ENCODE peak calls at places on chromosome 3, in six cellular contexts. U, W, Y, P, S and L are unnamed samples.

GRCh38 chr3:130826516-130826915 is 67.4 kb upstream of the ATP2C1 start:
- DNase-seq in U (no peak), W (no peak), Y (no peak), P (no peak), S (no peak), L (no peak)

GRCh38 chr3:194941956-194942483 is 256.3 kb downstream of the FAM43A start:
- DNase-seq in U (no peak), W (no peak), Y (no peak), P (no peak), S (no peak), L (no peak)

GRCh38 chr3:129989391-129989790 is 14.9 kb downstream of the TRH start:
- DNase-seq in U (no peak), W (no peak), Y (no peak), P (no peak), S (no peak), L (no peak)

GRCh38 chr3:98711426-98711825 is 51.7 kb upstream of the ST3GAL6 start:
- DNase-seq in U (no peak), W (no peak), Y (no peak), P (no peak), S (no peak), L (no peak)

GRCh38 chr3:173737167-173737808 is 339.7 kb downstream of the NLGN1 start:
- DNase-seq in U (no peak), W (no peak), Y (no peak), P (no peak), S (no peak), L (no peak)

GRCh38 chr3:10780243-10780642 is 35.8 kb upstream of the SLC6A11 start:
- DNase-seq in U (no peak), W (no peak), Y (no peak), P (no peak), S (no peak), L (no peak)

GRCh38 chr3:101809178-101810022 is 30.4 kb downstream of the NXPE3 start:
- DNase-seq in U (peak), W (no peak), Y (no peak), P (peak), S (peak), L (peak)

GRCh38 chr3:116264546-116265174 is 180.6 kb downstream of the LSAMP start:
- DNase-seq in U (no peak), W (no peak), Y (no peak), P (no peak), S (no peak), L (no peak)

GRCh38 chr3:183487896-183488295 is 59.5 kb upstream of the MCF2L2 start:
- DNase-seq in U (no peak), W (no peak), Y (no peak), P (no peak), S (no peak), L (no peak)

GRCh38 chr3:67540198-67540894 is 114.1 kb downstream of the SUCLG2 start:
- DNase-seq in U (no peak), W (no peak), Y (no peak), P (no peak), S (no peak), L (no peak)

GRCh38 chr3:129942296-129942695 is 32.2 kb upstream of the TRH start:
- DNase-seq in U (peak), W (peak), Y (peak), P (peak), S (peak), L (peak)

GRCh38 chr3:177447938-177448337 is 250.7 kb upstream of the TBL1XR1 start:
- DNase-seq in U (no peak), W (no peak), Y (peak), P (no peak), S (no peak), L (no peak)

GRCh38 chr3:69386535-69387385 is 872 bp upstream of the FRMD4B start:
- DNase-seq in U (no peak), W (no peak), Y (no peak), P (no peak), S (no peak), L (no peak)

GRCh38 chr3:182349951-182350350 is 443.4 kb upstream of the ATP11B start:
- DNase-seq in U (peak), W (no peak), Y (no peak), P (no peak), S (no peak), L (no peak)

GRCh38 chr3:101643861-101644613 is 32.9 kb downstream of the ZBTB11 start:
- DNase-seq in U (no peak), W (no peak), Y (no peak), P (peak), S (no peak), L (peak)

GRCh38 chr3:183381673-183382072 is 46.7 kb downstream of the MCF2L2 start:
- DNase-seq in U (peak), W (no peak), Y (no peak), P (no peak), S (no peak), L (no peak)

GRCh38 chr3:175980731-175981130 is 1121.6 kb downstream of the NAALADL2 start:
- DNase-seq in U (no peak), W (no peak), Y (no peak), P (no peak), S (peak), L (no peak)

GRCh38 chr3:107987036-107987557 is 103.7 kb downstream of the CD47 start:
- DNase-seq in U (no peak), W (peak), Y (no peak), P (peak), S (peak), L (no peak)

GRCh38 chr3:190617185-190617584 is 103.3 kb downstream of the IL1RAP start:
- DNase-seq in U (peak), W (no peak), Y (no peak), P (no peak), S (no peak), L (peak)

GRCh38 chr3:135559802-135560201 is 405.7 kb upstream of the PPP2R3A start:
- DNase-seq in U (no peak), W (no peak), Y (no peak), P (no peak), S (no peak), L (no peak)

GRCh38 chr3:57091471-57091870 is 31.0 kb downstream of the SPATA12 start:
- DNase-seq in U (no peak), W (no peak), Y (no peak), P (peak), S (peak), L (no peak)

GRCh38 chr3:44476181-44476599 is 1.3 kb downstream of the ZNF445 start:
- DNase-seq in U (peak), W (no peak), Y (no peak), P (peak), S (no peak), L (peak)

GRCh38 chr3:13963137-13963886 is 83.4 kb upstream of the WNT7A start:
- DNase-seq in U (no peak), W (no peak), Y (no peak), P (no peak), S (no peak), L (no peak)

GRCh38 chr3:138440596-138440995 is 6.2 kb downstream of the ESYT3 start:
- DNase-seq in U (no peak), W (no peak), Y (no peak), P (peak), S (peak), L (no peak)

GRCh38 chr3:132180337-132180791 is 136.8 kb upstream of the ACP3 start:
- DNase-seq in U (peak), W (no peak), Y (no peak), P (peak), S (peak), L (peak)

GRCh38 chr3:148540266-148540665 is 157.4 kb upstream of the AGTR1 start:
- DNase-seq in U (no peak), W (no peak), Y (no peak), P (no peak), S (no peak), L (no peak)

GRCh38 chr3:74370342-74370741 is 244.1 kb downstream of the CNTN3 start:
- DNase-seq in U (no peak), W (no peak), Y (no peak), P (no peak), S (no peak), L (no peak)

GRCh38 chr3:147299656-147300055 is 106.7 kb downstream of the ZIC4 start:
- DNase-seq in U (no peak), W (no peak), Y (no peak), P (no peak), S (no peak), L (no peak)

GRCh38 chr3:54642147-54642546 is 285.7 kb downstream of the LRTM1 start:
- DNase-seq in U (no peak), W (no peak), Y (no peak), P (no peak), S (no peak), L (no peak)

DNA sequence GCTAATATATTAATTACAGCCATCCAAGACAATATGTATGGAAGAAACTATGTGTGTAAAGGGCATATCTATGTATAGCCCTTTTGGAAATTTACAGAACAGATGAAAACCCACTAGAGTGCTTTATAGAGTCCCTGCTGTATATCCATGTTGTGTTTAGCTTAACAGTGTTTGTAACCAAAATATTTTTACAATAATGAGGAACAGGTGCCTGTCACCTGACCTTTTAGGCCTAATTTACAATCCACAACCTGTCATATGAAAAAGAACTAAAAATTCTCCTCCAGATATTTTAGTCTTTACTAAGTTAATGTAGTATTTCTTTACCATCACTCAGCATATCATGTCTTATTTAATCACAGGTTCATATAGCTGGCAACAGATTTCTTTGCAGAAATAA is 16.4 kb upstream of the SATB1 start:
- DNase-seq in U (no peak), W (no peak), Y (no peak), P (no peak), S (no peak), L (no peak)
- H3K4me3 ChIP-seq in U (no peak), W (no peak), Y (no peak), P (no peak), S (no peak), L (peak)

GRCh38 chr3:160403796-160404510 is 4.5 kb downstream of the SMC4 start:
- DNase-seq in U (no peak), W (no peak), Y (no peak), P (peak), S (no peak), L (no peak)
- H3K4me3 ChIP-seq in U (peak), W (peak), Y (peak), P (no peak), S (peak), L (no peak)

DNA sequence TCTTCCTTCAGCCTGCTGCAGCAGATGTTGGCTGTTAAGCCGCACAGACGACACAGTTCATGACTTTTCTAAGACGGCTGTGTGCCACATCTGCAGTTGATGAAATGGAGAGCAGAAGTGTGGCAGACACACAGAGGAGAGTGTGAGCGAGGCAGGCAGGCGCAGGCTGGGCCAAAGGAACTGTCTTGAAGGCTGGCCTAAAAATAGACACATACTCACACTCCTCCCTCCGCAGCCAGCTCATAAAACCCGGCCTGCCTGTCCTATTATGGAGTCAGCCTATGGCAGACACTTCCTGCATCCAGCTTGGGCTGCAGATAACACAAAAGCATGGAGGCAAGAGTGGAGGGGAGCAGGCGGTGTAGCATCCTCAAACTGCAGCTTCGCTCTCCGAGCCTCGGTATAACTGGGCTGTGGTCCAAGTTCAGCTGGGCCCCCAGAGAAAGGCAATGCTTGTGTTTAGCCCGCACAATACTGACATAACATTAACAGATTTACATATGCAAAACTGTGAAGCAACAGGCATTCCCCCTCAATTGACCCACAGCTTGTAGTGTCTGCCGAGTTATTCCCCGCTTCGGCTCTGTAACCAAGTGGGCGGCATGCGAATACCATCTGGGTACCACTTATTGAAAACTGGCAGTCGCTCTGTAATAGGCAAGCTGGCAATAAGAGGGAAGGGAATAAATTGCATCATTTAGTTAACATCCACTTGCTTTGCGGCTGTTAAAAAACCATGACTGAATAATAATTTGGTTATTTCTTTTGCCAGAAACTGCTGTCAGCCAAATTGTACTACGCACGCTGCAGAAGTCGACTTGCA is 40.8 kb downstream of the FOXP1 start:
- DNase-seq in U (peak), W (peak), Y (peak), P (peak), S (peak), L (no peak)
- H3K4me3 ChIP-seq in U (peak), W (peak), Y (peak), P (no peak), S (peak), L (no peak)

GRCh38 chr3:128430731-128431130 is 36.0 kb downstream of the DNAJB8 start:
- DNase-seq in U (no peak), W (no peak), Y (no peak), P (no peak), S (no peak), L (no peak)

GRCh38 chr3:128431803-128432300 is 34.8 kb downstream of the DNAJB8 start:
- DNase-seq in U (no peak), W (no peak), Y (no peak), P (no peak), S (no peak), L (no peak)

GRCh38 chr3:128432898-128433629 is 33.6 kb downstream of the DNAJB8 start:
- DNase-seq in U (no peak), W (no peak), Y (no peak), P (no peak), S (no peak), L (no peak)

GRCh38 chr3:128433630-128434185 is 33.0 kb downstream of the DNAJB8 start:
- DNase-seq in U (no peak), W (no peak), Y (no peak), P (no peak), S (no peak), L (no peak)

DNA sequence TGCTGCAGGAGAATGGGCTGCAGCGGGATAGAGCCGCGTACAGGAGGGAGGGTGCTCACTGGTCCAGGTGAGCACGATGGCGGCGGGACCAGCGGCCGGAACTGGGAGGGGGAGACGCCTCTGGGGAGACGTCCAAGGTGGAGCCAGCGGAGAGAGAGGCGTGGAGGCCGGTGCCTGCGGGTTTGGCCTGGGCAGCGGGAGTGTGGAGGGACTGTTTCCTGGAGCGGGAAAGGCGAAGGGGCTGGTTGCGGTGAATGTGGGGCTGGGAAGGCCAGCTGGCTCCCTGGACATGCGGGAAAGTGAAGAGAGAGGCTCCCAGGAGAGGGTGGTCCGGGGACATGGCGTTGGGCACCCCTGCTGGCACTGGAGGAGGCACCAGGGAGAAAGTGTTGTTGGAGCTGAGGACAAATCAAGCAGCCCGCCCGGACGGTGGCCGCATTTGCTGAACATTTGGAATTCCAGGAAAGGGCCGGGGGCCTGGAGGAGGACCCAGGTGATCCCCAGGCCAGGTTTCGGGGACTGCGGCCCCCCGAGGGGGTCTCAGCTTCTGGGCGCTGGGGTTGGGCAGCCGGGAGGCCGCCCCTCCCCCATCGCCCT is 34.3 kb downstream of the DNAJB8 start:
- DNase-seq in U (no peak), W (no peak), Y (no peak), P (no peak), S (no peak), L (no peak)
- H3K4me3 ChIP-seq in U (no peak), W (peak), Y (peak), P (no peak), S (no peak), L (no peak)

DNA sequence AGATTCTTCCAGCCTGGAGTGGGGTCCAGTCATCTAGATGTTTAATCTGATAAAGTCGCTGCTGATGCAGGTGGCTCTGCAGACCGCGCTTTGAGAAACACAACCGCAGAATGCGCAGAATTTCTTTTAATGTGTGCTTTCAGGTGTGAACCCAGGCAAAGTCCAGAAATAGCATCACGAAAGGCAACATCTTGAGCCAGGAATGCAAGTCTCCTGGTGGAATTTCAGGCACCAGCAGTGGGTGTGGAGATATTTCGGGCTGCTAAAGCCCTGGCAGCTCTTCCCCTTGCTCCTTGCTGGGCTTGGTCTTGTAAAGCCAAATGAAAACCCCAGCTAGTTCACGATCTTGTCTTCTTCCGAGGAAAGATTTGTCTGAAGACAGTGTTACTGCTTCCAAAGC is 67.3 kb upstream of the SLC25A26 start:
- DNase-seq in U (no peak), W (no peak), Y (no peak), P (peak), S (peak), L (no peak)
- H3K4me3 ChIP-seq in U (no peak), W (peak), Y (peak), P (no peak), S (peak), L (no peak)

DNA sequence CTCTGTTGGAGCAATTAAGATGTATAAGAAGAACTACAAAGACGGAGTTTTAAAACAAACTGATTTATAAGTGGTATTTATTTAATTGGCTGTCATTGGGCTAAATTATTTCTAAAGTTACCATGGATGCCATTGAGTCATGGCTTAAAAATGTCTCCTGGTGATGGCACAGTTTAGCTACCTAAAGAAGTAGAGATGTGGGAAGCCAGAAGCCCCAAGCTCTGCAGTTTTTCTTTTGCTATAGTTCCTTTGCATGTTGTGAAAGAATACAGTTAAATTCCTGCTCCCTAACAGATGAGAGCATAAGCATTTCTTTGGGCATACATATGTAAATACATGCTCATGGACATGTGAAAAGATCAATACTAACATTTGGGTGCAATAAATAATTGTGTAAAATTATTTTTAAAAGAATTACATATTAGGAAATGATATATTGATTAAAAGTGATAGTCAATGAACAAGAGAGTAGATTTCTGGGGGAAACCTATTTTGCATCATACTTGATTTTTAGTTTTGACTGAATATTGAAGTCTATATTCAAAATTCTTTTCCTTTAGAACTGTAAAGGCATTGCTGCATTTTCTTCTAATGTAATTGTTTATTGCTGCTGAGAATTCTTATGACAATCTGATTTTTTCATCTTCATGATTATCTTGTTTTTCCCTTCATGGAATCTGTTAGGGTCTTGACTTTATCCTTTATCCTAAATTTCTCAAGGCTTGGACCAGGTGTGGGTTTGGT is 2.1 kb downstream of the OPA1 start:
- DNase-seq in U (no peak), W (no peak), Y (no peak), P (peak), S (peak), L (no peak)
- H3K4me3 ChIP-seq in U (peak), W (peak), Y (no peak), P (no peak), S (no peak), L (no peak)